ENCODE peak calls at places on chromosomes 2 and 18, in six cellular contexts. R, S, G, B, D and I are unnamed samples.

GRCh38 chr2:199316851-199317250 is 140.9 kb downstream of the SATB2 start:
- DNase-seq in R (no peak), S (no peak), B (no peak), D (no peak), G (no peak), I (no peak)

GRCh38 chr2:234905547-234906260 is 46.1 kb upstream of the SH3BP4 start:
- DNase-seq in G (no peak), B (no peak), S (no peak), D (no peak), R (no peak), I (peak)

GRCh38 chr2:98455494-98455976 is 10.9 kb downstream of the INPP4A start:
- DNase-seq in G (no peak), R (no peak), S (no peak), B (no peak), D (no peak), I (no peak)

GRCh38 chr2:95074663-95075439 is 46.8 kb downstream of the MRPS5 start:
- DNase-seq in G (peak), S (no peak), B (no peak), D (no peak), R (no peak), I (no peak)

GRCh38 chr18:75525331-75525730 is 97.8 kb upstream of the SMIM21 start:
- DNase-seq in G (no peak), S (no peak), B (no peak), R (no peak), D (no peak), I (no peak)

GRCh38 chr18:13376841-13377351 is 158.3 kb downstream of the LDLRAD4 start:
- DNase-seq in B (no peak), D (no peak), G (peak), S (peak), R (no peak), I (no peak)

GRCh38 chr2:20069756-20070155 is 18.3 kb upstream of the LAPTM4A start:
- DNase-seq in D (no peak), R (no peak), B (no peak), G (no peak), S (no peak), I (no peak)

GRCh38 chr18:75472391-75472790 is 44.9 kb upstream of the SMIM21 start:
- DNase-seq in S (no peak), D (no peak), R (no peak), G (no peak), B (no peak), I (no peak)

GRCh38 chr2:180876506-180876905 is 103.9 kb upstream of the UBE2E3 start:
- DNase-seq in B (no peak), D (no peak), R (no peak), G (no peak), S (no peak), I (peak)

GRCh38 chr2:207601774-207602173 is 23.4 kb downstream of the METTL21A start:
- DNase-seq in R (no peak), D (no peak), G (no peak), B (no peak), S (no peak), I (no peak)

GRCh38 chr18:5667356-5667755 is 123.6 kb upstream of the EPB41L3 start:
- DNase-seq in B (no peak), R (no peak), S (no peak), D (no peak), G (no peak), I (no peak)

GRCh38 chr2:194867328-194867727 is 789.7 kb upstream of the SLC39A10 start:
- DNase-seq in D (no peak), S (no peak), B (no peak), R (no peak), G (peak), I (peak)

GRCh38 chr2:89841476-89841840 is 1150.0 kb downstream of the RPIA start:
- DNase-seq in B (no peak), G (no peak), R (no peak), S (no peak), D (no peak), I (no peak)

GRCh38 chr2:27591745-27592144 is 8.9 kb downstream of the ZNF512 start:
- DNase-seq in D (no peak), S (no peak), B (no peak), G (no peak), R (no peak), I (no peak)

GRCh38 chr2:26652361-26653041 is 11.3 kb upstream of the CIB4 start:
- DNase-seq in B (no peak), R (no peak), G (no peak), S (no peak), D (peak), I (peak)

GRCh38 chr18:62249478-62250097 is 62.5 kb downstream of the RELCH start:
- DNase-seq in G (peak), B (peak), D (no peak), S (peak), R (peak), I (peak)

GRCh38 chr2:46010925-46011490 is 286.2 kb upstream of the EPAS1 start:
- DNase-seq in G (peak), D (no peak), B (no peak), S (no peak), R (no peak), I (peak)

GRCh38 chr2:218277921-218278320 is 7.6 kb downstream of the PNKD start:
- DNase-seq in S (no peak), B (no peak), R (no peak), G (no peak), D (no peak), I (no peak)

GRCh38 chr18:45374878-45375630 is 240.2 kb upstream of the SLC14A2 start:
- DNase-seq in G (no peak), D (no peak), B (no peak), R (no peak), S (no peak), I (no peak)

GRCh38 chr18:73805991-73806390 is 341.6 kb downstream of the FBXO15 start:
- DNase-seq in D (no peak), R (no peak), G (no peak), S (no peak), B (no peak), I (no peak)

GRCh38 chr2:25567406-25567805 is 106.0 kb downstream of the DTNB start:
- DNase-seq in R (no peak), D (peak), S (no peak), G (peak), B (no peak), I (peak)

GRCh38 chr2:72141881-72142742 is 5.5 kb downstream of the CYP26B1 start:
- DNase-seq in B (no peak), G (no peak), D (no peak), R (no peak), S (peak), I (no peak)

GRCh38 chr2:227804970-227805369 is 8.7 kb upstream of the CCL20 start:
- DNase-seq in B (no peak), G (no peak), S (no peak), R (no peak), D (no peak), I (no peak)

GRCh38 chr2:18987592-18988073 is 370.8 kb downstream of the OSR1 start:
- DNase-seq in S (peak), R (peak), G (no peak), D (peak), B (peak), I (peak)

GRCh38 chr2:197705912-197706838 is 1.0 kb downstream of the MARS2 start:
- DNase-seq in R (no peak), D (no peak), S (peak), G (peak), B (peak), I (no peak)

GRCh38 chr2:34340307-34340706 is 741.2 kb upstream of the FAM98A start:
- DNase-seq in R (no peak), G (no peak), D (no peak), S (no peak), B (no peak), I (no peak)

GRCh38 chr2:64406407-64406774 is 47.6 kb upstream of the LGALSL start:
- DNase-seq in D (no peak), G (no peak), S (no peak), R (no peak), B (no peak), I (no peak)

DNA sequence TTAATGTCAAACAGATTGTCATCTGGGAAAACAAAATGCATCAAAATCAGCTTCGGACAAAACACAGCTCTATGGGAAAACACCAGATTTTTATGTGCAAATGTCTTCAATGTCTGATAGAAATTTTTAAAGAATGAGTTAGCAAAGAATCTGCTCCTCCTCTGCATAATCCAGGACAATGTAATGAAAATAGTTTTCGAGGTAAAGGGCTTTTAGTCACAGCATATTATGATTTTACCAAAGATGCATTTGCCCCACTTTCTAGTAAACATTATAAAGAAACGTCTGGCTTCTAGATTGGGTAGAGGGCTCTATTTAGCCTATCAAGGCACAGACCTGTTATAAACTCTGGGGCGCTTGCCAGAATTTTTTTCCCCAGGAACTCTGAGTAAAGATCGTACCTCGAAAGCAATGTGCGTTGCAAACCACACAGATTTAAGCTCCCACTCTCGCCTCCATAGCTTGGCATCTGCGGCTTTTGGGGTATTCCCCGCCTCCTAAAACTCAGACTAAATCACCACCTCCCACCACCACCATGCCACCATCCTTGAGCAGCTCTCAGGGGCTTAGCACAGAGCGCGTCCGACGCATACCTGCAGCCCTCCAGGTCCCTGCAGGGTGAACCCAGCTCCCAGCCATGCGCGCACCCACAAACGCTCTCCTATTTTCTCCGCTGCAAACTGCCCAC is 926 bp downstream of the ACVR1C start:
- DNase-seq in R (no peak), S (no peak), D (no peak), G (no peak), B (no peak), I (peak)
- H3K4me3 ChIP-seq in R (no peak), S (peak), D (peak), G (no peak), B (peak), I (peak)

DNA sequence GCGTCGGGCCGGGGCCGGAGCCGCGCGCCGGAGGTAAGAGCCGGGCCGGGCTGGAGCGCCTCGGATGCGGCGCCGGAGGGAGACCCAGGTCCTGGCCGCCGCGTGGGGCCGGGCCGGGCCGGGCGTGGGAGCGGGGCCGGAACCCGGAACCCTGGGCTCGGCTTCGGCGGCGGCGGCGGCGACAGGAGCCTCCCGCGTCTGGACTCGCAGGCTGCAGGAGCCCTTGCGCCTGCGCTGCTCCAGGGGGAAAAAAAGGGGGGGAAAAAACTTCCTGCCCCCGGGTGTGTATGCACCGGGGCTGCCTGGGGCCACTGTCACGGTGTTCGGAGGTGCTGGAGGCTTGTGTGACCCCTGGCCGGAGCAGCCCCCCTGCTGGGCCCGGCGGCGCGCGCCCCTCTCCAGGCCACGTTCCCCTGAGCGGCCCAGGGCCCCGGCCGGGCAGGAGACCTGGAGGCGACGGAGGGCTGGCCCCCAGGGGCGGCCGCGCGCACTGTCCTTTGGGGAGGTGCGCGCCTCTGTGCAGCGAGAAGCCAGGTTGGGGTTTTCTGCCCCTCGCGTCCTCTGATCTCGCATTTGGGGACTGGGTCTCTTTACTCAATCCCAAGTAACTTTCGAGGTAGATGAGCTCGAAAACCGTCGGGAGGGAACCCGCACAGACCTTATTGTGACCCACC is 906 bp downstream of the KLHL29 start:
- DNase-seq in G (no peak), B (no peak), S (no peak), R (no peak), D (no peak), I (no peak)
- TF ChIP-seq CTCF in G (no peak), B (no peak), S (no peak), R (no peak), D (no peak), I (no peak)

GRCh38 chr2:191025155-191025554 is 11.2 kb upstream of the STAT1 start:
- DNase-seq in B (no peak), S (no peak), G (no peak), D (no peak), R (no peak), I (no peak)
- H3K4me3 ChIP-seq in B (no peak), S (no peak), G (no peak), D (no peak), R (no peak), I (no peak)

GRCh38 chr2:68126561-68126960 is 31.1 kb upstream of the PNO1 start:
- DNase-seq in B (no peak), S (no peak), R (no peak), D (no peak), G (no peak), I (no peak)
- TF ChIP-seq CTCF in B (no peak), S (no peak), R (no peak), D (no peak), G (no peak), I (no peak)

GRCh38 chr2:68469935-68470334 is 2.5 kb downstream of the APLF start:
- DNase-seq in G (no peak), S (no peak), R (no peak), B (no peak), D (no peak), I (no peak)
- H3K4me3 ChIP-seq in G (no peak), S (no peak), R (no peak), B (no peak), D (no peak), I (no peak)

DNA sequence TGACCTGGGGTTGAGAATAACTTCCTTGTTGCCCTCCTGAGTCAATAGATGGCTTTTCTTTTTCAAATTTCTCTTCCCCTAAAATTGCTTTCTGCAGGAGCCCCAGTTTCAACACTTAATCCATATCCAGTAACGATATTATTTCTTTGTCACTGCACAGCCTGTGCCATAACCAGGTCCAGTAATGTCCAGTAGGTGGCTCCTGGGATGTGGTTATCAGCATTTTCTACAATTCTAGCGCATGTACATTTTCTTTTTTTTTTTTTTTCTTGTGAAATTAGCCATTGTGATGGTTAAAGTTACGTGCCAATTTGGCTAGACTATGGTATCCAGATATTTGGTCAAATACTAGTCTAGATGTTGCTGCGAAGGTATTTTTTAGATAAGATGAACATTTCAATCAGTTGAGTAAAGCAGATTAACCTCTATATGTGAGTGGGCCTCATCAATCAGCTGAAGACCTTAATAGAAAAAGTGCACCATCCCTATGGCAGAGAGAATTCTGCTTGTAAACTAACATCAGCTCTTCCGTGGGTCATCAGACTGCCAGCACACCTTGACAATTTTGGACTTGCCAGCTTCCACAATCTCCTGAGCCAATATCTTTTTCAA is 72.9 kb upstream of the SCG2 start:
- DNase-seq in R (no peak), B (no peak), G (peak), D (no peak), S (no peak), I (peak)
- TF ChIP-seq CTCF in R (peak), B (peak), G (peak), D (peak), S (no peak), I (peak)

GRCh38 chr18:48826806-48827205 is 124.0 kb downstream of the SMAD7 start:
- DNase-seq in B (no peak), R (no peak), S (peak), G (no peak), D (no peak), I (no peak)
- H3K4me3 ChIP-seq in B (no peak), R (no peak), S (no peak), G (no peak), D (no peak), I (no peak)